ENCODE peak calls at places on chromosomes 13 and 19, in seven cellular contexts. I is HuH-7, G is left colon, T is AG10803, N is BJ, Z is iris pigment epithelial cell, O is dermis blood vessel endothelial cell. E is an unnamed sample.

GRCh38 chr13:36912369-36912768 is 7.7 kb downstream of the SMAD9 start:
- DNase-seq in I (no peak), G (no peak), T (no peak), N (no peak), Z (no peak), O (peak; percentile 35), E (no peak)

GRCh38 chr13:113291997-113292862 is 4.8 kb upstream of the LAMP1 start:
- DNase-seq in I (peak; percentile 52), G (no peak), T (peak; percentile 25), N (no peak), Z (peak; percentile 32), O (peak; percentile 22), E (no peak)

GRCh38 chr13:50386527-50387123 is 371.4 kb downstream of the KCNRG start:
- DNase-seq in I (no peak), G (no peak), T (peak; percentile 78), N (peak; percentile 52), Z (peak; percentile 81), O (no peak), E (no peak)

GRCh38 chr13:52945348-52945747 is 83.3 kb upstream of the OLFM4 start:
- DNase-seq in I (no peak), G (no peak), T (no peak), N (no peak), Z (no peak), O (no peak), E (no peak)

GRCh38 chr19:55304279-55304978 is 20.6 kb downstream of the BRSK1 start:
- DNase-seq in I (peak; percentile 93), G (no peak), T (peak; percentile 33), N (no peak), Z (peak; percentile 24), O (peak; percentile 47), E (no peak)

GRCh38 chr13:29920018-29920643 is 69.7 kb upstream of the UBL3 start:
- DNase-seq in I (no peak), G (no peak), T (no peak), N (no peak), Z (peak; percentile 12), O (peak; percentile 22), E (no peak)

GRCh38 chr13:23567792-23568480 is 2.3 kb upstream of the TNFRSF19 start:
- DNase-seq in I (no peak), G (no peak), T (peak; percentile 36), N (no peak), Z (no peak), O (no peak), E (no peak)

GRCh38 chr19:28351761-28352160 is 861.2 kb downstream of the UQCRFS1 start:
- DNase-seq in I (no peak), G (no peak), T (peak; percentile 71), N (peak; percentile 19), Z (no peak), O (no peak), E (no peak)

GRCh38 chr13:99495478-99496321 is 5.6 kb upstream of the TM9SF2 start:
- DNase-seq in I (no peak), G (no peak), T (no peak), N (no peak), Z (no peak), O (no peak), E (no peak)

GRCh38 chr19:1907563-1908363 is 2.6 kb downstream of the ADAT3 start:
- DNase-seq in I (peak; percentile 26), G (peak; percentile 81), T (no peak), N (no peak), Z (no peak), O (no peak), E (no peak)

GRCh38 chr19:39199025-39199424 is 2.3 kb downstream of the NCCRP1 start:
- DNase-seq in I (no peak), G (no peak), T (peak; percentile 40), N (peak; percentile 3), Z (peak; percentile 31), O (peak; percentile 46), E (no peak)

GRCh38 chr13:42883142-42883541 is 101.8 kb downstream of the FAM216B start:
- DNase-seq in I (no peak), G (no peak), T (no peak), N (no peak), Z (peak; percentile 44), O (peak; percentile 46), E (no peak)

GRCh38 chr19:46606681-46607440 is 5.7 kb downstream of the CALM3 start:
- DNase-seq in I (no peak), G (no peak), T (no peak), N (no peak), Z (no peak), O (no peak), E (no peak)

GRCh38 chr19:23817519-23817918 is 58.8 kb upstream of the ZNF681 start:
- DNase-seq in I (peak; percentile 48), G (no peak), T (no peak), N (no peak), Z (peak; percentile 69), O (peak; percentile 34), E (no peak)

GRCh38 chr13:45933203-45934014 is 81.9 kb upstream of the SIAH3 start:
- DNase-seq in I (no peak), G (no peak), T (no peak), N (no peak), Z (no peak), O (no peak), E (no peak)

GRCh38 chr13:83879431-83880171 is 2.7 kb downstream of the SLITRK1 start:
- DNase-seq in I (no peak), G (no peak), T (peak; percentile 6), N (no peak), Z (no peak), O (no peak), E (no peak)

GRCh38 chr19:1064661-1065605 is 2.0 kb upstream of the ARHGAP45 start:
- DNase-seq in I (peak; percentile 80), G (no peak), T (peak; percentile 54), N (no peak), Z (peak; percentile 78), O (peak; percentile 85), E (no peak)

GRCh38 chr13:51955841-51956603 is 55.2 kb downstream of the ATP7B start:
- DNase-seq in I (no peak), G (peak; percentile 66), T (no peak), N (no peak), Z (no peak), O (no peak), E (no peak)

GRCh38 chr13:32036762-32037161 is 5.2 kb downstream of the FRY start:
- DNase-seq in I (no peak), G (no peak), T (no peak), N (no peak), Z (no peak), O (no peak), E (no peak)

GRCh38 chr13:79392882-79393563 is 13.0 kb downstream of the RBM26 start:
- DNase-seq in I (no peak), G (no peak), T (peak; percentile 39), N (no peak), Z (peak; percentile 67), O (peak; percentile 47), E (no peak)